ENCODE peak calls at places on chromosomes 4 and X, in five cellular contexts. T is nephron progenitor cell, L is GM20000, H is uterus, Y is T-helper 2 cell. N is an unnamed sample.

GRCh38 chr4:151356510-151356909 is 31.1 kb upstream of the SH3D19 start:
- DNase-seq in T (no peak), Y (no peak), L (no peak), H (no peak), N (peak)

GRCh38 chrX:38335382-38335781 is 8.1 kb upstream of the RPGR start:
- DNase-seq in T (no peak), Y (no peak), H (no peak), L (no peak), N (no peak)

GRCh38 chr4:43233321-43233720 is 340.8 kb downstream of the GRXCR1 start:
- DNase-seq in H (no peak), Y (no peak), L (no peak), T (no peak), N (no peak)

GRCh38 chr4:179867300-179867878 is 2375.8 kb upstream of the TENM3 start:
- DNase-seq in T (peak), Y (no peak), L (peak), H (no peak), N (peak)

GRCh38 chr4:744212-744841 is 38.7 kb downstream of the PCGF3 start:
- DNase-seq in T (no peak), Y (no peak), L (no peak), H (no peak), N (no peak)

GRCh38 chr4:10172278-10173038 is 55.9 kb upstream of the WDR1 start:
- DNase-seq in H (no peak), L (no peak), Y (no peak), T (no peak), N (no peak)

GRCh38 chr4:7151668-7152227 is 40.6 kb upstream of the SORCS2 start:
- DNase-seq in H (no peak), L (no peak), T (no peak), Y (no peak), N (peak)

GRCh38 chr4:158624889-158625478 is 46.7 kb downstream of the C4orf46 start:
- DNase-seq in L (peak), Y (no peak), T (no peak), H (peak), N (peak)

GRCh38 chr4:175622887-175623286 is 189.2 kb downstream of the GPM6A start:
- DNase-seq in H (no peak), Y (no peak), T (peak), L (no peak), N (no peak)

GRCh38 chrX:12058087-12058486 is 80.2 kb upstream of the FRMPD4 start:
- DNase-seq in T (no peak), H (no peak), L (no peak), Y (no peak), N (peak)

GRCh38 chr4:10015140-10015753 is 6.0 kb downstream of the SLC2A9 start:
- DNase-seq in Y (no peak), T (peak), H (no peak), L (peak), N (peak)

GRCh38 chr4:80711956-80712355 is 318.6 kb upstream of the BMP3 start:
- DNase-seq in T (no peak), H (no peak), L (no peak), Y (no peak), N (no peak)

GRCh38 chrX:7072856-7073255 is 74.7 kb upstream of the STS start:
- DNase-seq in L (no peak), T (no peak), H (no peak), Y (no peak), N (no peak)

GRCh38 chrX:119516157-119516702 is 48.0 kb downstream of the SLC25A5 start:
- DNase-seq in Y (peak), H (peak), L (peak), T (peak), N (peak)

GRCh38 chr4:138561906-138562305 is 319.8 kb upstream of the SLC7A11 start:
- DNase-seq in L (no peak), T (no peak), H (no peak), Y (no peak), N (peak)